ENCODE peak calls at places on chromosomes 3 and 15, in seven cellular contexts. Q is NCI-H774; X is stromal cell of bone marrow; B is H54; U is K562; H is stimulated activated CD4-positive, alpha-beta T cell treated with anti-CD3 and anti-CD28 coated beads, Interleukin-1b, Interleukin-23, amount 100 ng/mL, for 1 hour; A is SW480. K is an unnamed sample.
A peak's percentile ranks its signal among the peaks of the same experiment; 100 is the strongest.

GRCh38 chr3:98657429-98657828 is 64.0 kb upstream of the CPOX start:
- DNase-seq in Q (peak; percentile 5), X (no peak), B (no peak), U (no peak), H (peak; percentile 1), A (peak; percentile 46), K (no peak)

GRCh38 chr15:45441686-45442085 is 63.3 kb upstream of the GATM start:
- DNase-seq in Q (no peak), X (no peak), B (no peak), U (no peak), H (no peak), A (no peak), K (no peak)

GRCh38 chr3:140360332-140360731 is 317.5 kb upstream of the TRIM42 start:
- DNase-seq in Q (no peak), X (no peak), B (no peak), U (no peak), H (no peak), A (no peak), K (no peak)

GRCh38 chr3:125594581-125595011 is 701 bp downstream of the OSBPL11 start:
- DNase-seq in Q (no peak), X (no peak), B (peak; percentile 8), U (no peak), H (no peak), A (peak; percentile 45), K (no peak)

GRCh38 chr3:105997800-105998526 is 129.2 kb upstream of the CBLB start:
- DNase-seq in Q (no peak), X (peak; percentile 89), B (peak; percentile 9), U (no peak), H (no peak), A (peak; percentile 11), K (no peak)

GRCh38 chr15:63277893-63278505 is 594 bp downstream of the APH1B start:
- DNase-seq in Q (no peak), X (no peak), B (no peak), U (no peak), H (no peak), A (no peak), K (no peak)

GRCh38 chr3:67418539-67419529 is 235.6 kb downstream of the SUCLG2 start:
- DNase-seq in Q (no peak), X (peak; percentile 18), B (no peak), U (no peak), H (no peak), A (no peak), K (no peak)

GRCh38 chr15:89740137-89740536 is 10.9 kb downstream of the MESP1 start:
- DNase-seq in Q (peak; percentile 69), X (peak; percentile 26), B (peak; percentile 49), U (peak; percentile 77), H (no peak), A (peak; percentile 85), K (peak; percentile 54)

GRCh38 chr3:17140670-17141505 is 256.1 kb downstream of the PLCL2 start:
- DNase-seq in Q (no peak), X (peak; percentile 33), B (no peak), U (no peak), H (no peak), A (no peak), K (no peak)

GRCh38 chr3:87563712-87564111 is 287.3 kb upstream of the POU1F1 start:
- DNase-seq in Q (no peak), X (no peak), B (no peak), U (no peak), H (no peak), A (no peak), K (no peak)

GRCh38 chr3:188948658-188949400 is 222.9 kb upstream of the TPRG1 start:
- DNase-seq in Q (no peak), X (peak; percentile 54), B (peak; percentile 44), U (no peak), H (no peak), A (peak; percentile 41), K (no peak)

GRCh38 chr15:35583863-35584528 is 38.0 kb upstream of the DPH6 start:
- DNase-seq in Q (no peak), X (peak; percentile 44), B (no peak), U (no peak), H (no peak), A (no peak), K (no peak)

GRCh38 chr3:185934726-185935464 is 2.9 kb downstream of the TRA2B start:
- DNase-seq in Q (no peak), X (no peak), B (no peak), U (no peak), H (no peak), A (no peak), K (no peak)

GRCh38 chr3:169657351-169658124 is 6.0 kb downstream of the MECOM start:
- DNase-seq in Q (peak; percentile 91), X (no peak), B (no peak), U (no peak), H (no peak), A (peak; percentile 29), K (peak; percentile 82)

GRCh38 chr3:50147861-50148260 is 7.3 kb upstream of the SEMA3F start:
- DNase-seq in Q (no peak), X (no peak), B (no peak), U (no peak), H (no peak), A (no peak), K (no peak)

GRCh38 chr15:68418611-68419161 is 13.3 kb downstream of the ITGA11 start:
- DNase-seq in Q (peak; percentile 41), X (no peak), B (no peak), U (no peak), H (no peak), A (peak; percentile 9), K (no peak)

GRCh38 chr15:90883526-90883931 is 775 bp upstream of the FES start:
- DNase-seq in Q (no peak), X (no peak), B (no peak), U (no peak), H (no peak), A (no peak), K (no peak)

GRCh38 chr3:69865920-69866679 is 126.8 kb downstream of the MITF start:
- DNase-seq in Q (no peak), X (no peak), B (no peak), U (no peak), H (no peak), A (no peak), K (no peak)

GRCh38 chr15:61032600-61033286 is 196.4 kb downstream of the RORA start:
- DNase-seq in Q (no peak), X (no peak), B (no peak), U (no peak), H (no peak), A (no peak), K (no peak)

GRCh38 chr3:3053974-3054373 is 56.2 kb downstream of the IL5RA start:
- DNase-seq in Q (no peak), X (no peak), B (no peak), U (no peak), H (no peak), A (no peak), K (no peak)

GRCh38 chr3:128113817-128114794 is 9.5 kb downstream of the RUVBL1 start:
- DNase-seq in Q (no peak), X (no peak), B (no peak), U (no peak), H (no peak), A (no peak), K (no peak)

GRCh38 chr15:57527382-57528091 is 64.2 kb upstream of the MYZAP start:
- DNase-seq in Q (peak; percentile 73), X (peak; percentile 79), B (peak; percentile 45), U (peak; percentile 40), H (no peak), A (peak; percentile 58), K (peak; percentile 10)

GRCh38 chr3:160498202-160498601 is 48.6 kb upstream of the TRIM59 start:
- DNase-seq in Q (no peak), X (no peak), B (no peak), U (no peak), H (no peak), A (no peak), K (no peak)

GRCh38 chr3:14652-15051 is 181.9 kb upstream of the CHL1 start:
- DNase-seq in Q (no peak), X (no peak), B (no peak), U (no peak), H (no peak), A (peak; percentile 3), K (no peak)

GRCh38 chr3:4808637-4809036 is 170.6 kb upstream of the BHLHE40 start:
- DNase-seq in Q (no peak), X (no peak), B (no peak), U (no peak), H (no peak), A (no peak), K (no peak)